ENCODE peak calls at places on chromosome 3, in ten cellular contexts. X is stimulated activated effector memory CD8-positive, alpha-beta T cell treated with anti-CD3 and anti-CD28 coated beads, Interleukin-12 subunit alpha, Interleukin-12 subunit beta, amount 100 ng/mL, for 72 hours; O is T47D; N is foreskin keratinocyte; A is T-helper 17 cell; L is effector CD4-positive, alpha-beta T cell; P is H7; I is HTR-8/SVneo; U is H54; V is NCI-H226. Y is an unnamed sample.

GRCh38 chr3:70550723-70551319 is 238.4 kb upstream of the MDFIC2 start:
- DNase-seq in X (peak), O (no peak), N (peak), A (peak), L (peak), P (no peak), I (no peak), U (no peak), V (peak), Y (peak)

GRCh38 chr3:21962456-21962855 is 211.4 kb upstream of the ZNF385D start:
- DNase-seq in X (no peak), O (no peak), N (no peak), A (no peak), L (no peak), P (no peak), I (no peak), U (no peak), V (no peak), Y (no peak)

GRCh38 chr3:171261487-171261886 is 198.7 kb downstream of the TNIK start:
- DNase-seq in X (no peak), O (peak), N (peak), A (no peak), L (no peak), P (no peak), I (no peak), U (peak), V (peak), Y (no peak)

GRCh38 chr3:121651684-121652083 is 9.0 kb downstream of the HCLS1 start:
- DNase-seq in X (no peak), O (no peak), N (no peak), A (no peak), L (no peak), P (no peak), I (no peak), U (no peak), V (no peak), Y (no peak)

GRCh38 chr3:48023377-48023776 is 7.2 kb upstream of the MAP4 start:
- DNase-seq in X (no peak), O (no peak), N (no peak), A (no peak), L (no peak), P (no peak), I (no peak), U (no peak), V (no peak), Y (no peak)

GRCh38 chr3:127214990-127215389 is 22.1 kb downstream of the PRR23E start:
- DNase-seq in X (no peak), O (no peak), N (no peak), A (no peak), L (no peak), P (peak), I (no peak), U (no peak), V (no peak), Y (no peak)

GRCh38 chr3:23238156-23238555 is 35.0 kb downstream of the UBE2E2 start:
- DNase-seq in X (no peak), O (no peak), N (no peak), A (no peak), L (no peak), P (no peak), I (no peak), U (no peak), V (no peak), Y (no peak)

GRCh38 chr3:134419214-134419965 is 45.1 kb upstream of the AMOTL2 start:
- DNase-seq in X (no peak), O (no peak), N (no peak), A (no peak), L (no peak), P (no peak), I (no peak), U (no peak), V (no peak), Y (no peak)

GRCh38 chr3:42843730-42844713 is 31.7 kb downstream of the CYP8B1 start:
- DNase-seq in X (no peak), O (no peak), N (no peak), A (no peak), L (no peak), P (no peak), I (no peak), U (no peak), V (no peak), Y (no peak)

GRCh38 chr3:182244222-182244971 is 532.7 kb downstream of the SOX2 start:
- DNase-seq in X (no peak), O (no peak), N (no peak), A (no peak), L (no peak), P (no peak), I (no peak), U (no peak), V (no peak), Y (no peak)

GRCh38 chr3:133258358-133258757 is 141.5 kb upstream of the BFSP2 start:
- DNase-seq in X (no peak), O (no peak), N (peak), A (no peak), L (no peak), P (no peak), I (no peak), U (no peak), V (peak), Y (no peak)

GRCh38 chr3:109685084-109686079 is 348.0 kb upstream of the DPPA4 start:
- DNase-seq in X (no peak), O (no peak), N (peak), A (no peak), L (no peak), P (no peak), I (peak), U (peak), V (peak), Y (peak)

GRCh38 chr3:124230432-124230831 is 238.5 kb upstream of the ROPN1 start:
- DNase-seq in X (no peak), O (no peak), N (no peak), A (no peak), L (no peak), P (no peak), I (no peak), U (no peak), V (no peak), Y (no peak)

GRCh38 chr3:171347017-171347979 is 112.9 kb downstream of the TNIK start:
- DNase-seq in X (no peak), O (no peak), N (no peak), A (no peak), L (no peak), P (no peak), I (no peak), U (no peak), V (peak), Y (peak)

GRCh38 chr3:19147905-19148767 is at the start of gene KCNH8:
- DNase-seq in X (no peak), O (no peak), N (no peak), A (no peak), L (no peak), P (peak), I (no peak), U (no peak), V (no peak), Y (no peak)

GRCh38 chr3:175777495-175777894 is 918.4 kb downstream of the NAALADL2 start:
- DNase-seq in X (no peak), O (no peak), N (no peak), A (no peak), L (no peak), P (no peak), I (no peak), U (no peak), V (peak), Y (peak)

GRCh38 chr3:41234823-41235722 is 35.8 kb downstream of the CTNNB1 start:
- DNase-seq in X (no peak), O (no peak), N (no peak), A (no peak), L (no peak), P (no peak), I (no peak), U (no peak), V (no peak), Y (no peak)

GRCh38 chr3:172259191-172259590 is 189.1 kb downstream of the GHSR start:
- DNase-seq in X (no peak), O (no peak), N (no peak), A (no peak), L (no peak), P (no peak), I (no peak), U (no peak), V (no peak), Y (no peak)

GRCh38 chr3:193836918-193837317 is 243.9 kb downstream of the OPA1 start:
- DNase-seq in X (no peak), O (no peak), N (no peak), A (no peak), L (no peak), P (no peak), I (no peak), U (no peak), V (no peak), Y (no peak)

Y was measured in amniotic epithelial cell.